ENCODE peak calls at places on chromosomes 1 and 21, in ten cellular contexts. V, F, S, G, K, M, B, R, Z and E are unnamed samples. For H3K36me3, the result is how much of the 10 kb centered on the place peaks cover.

GRCh38 chr1:9384751-9385245 is 92.1 kb downstream of the SPSB1 start:
- DNase-seq in B (peak), V (no peak), R (no peak), K (no peak), F (no peak), S (peak), G (no peak), M (no peak), Z (no peak), E (no peak)

GRCh38 chr1:230426246-230427101 is at the start of gene PGBD5:
- DNase-seq in F (peak), G (peak), R (peak), Z (no peak), K (no peak), B (peak), S (peak), M (peak), V (peak), E (peak)

GRCh38 chr21:20875741-20876140 is 122.5 kb upstream of the NCAM2 start:
- DNase-seq in S (no peak), G (no peak), K (no peak), M (no peak), R (no peak), F (no peak), Z (no peak), B (no peak), V (no peak), E (no peak)

GRCh38 chr1:50110084-50110615 is 1.4 kb downstream of the ELAVL4 start:
- DNase-seq in V (no peak), S (no peak), K (no peak), M (no peak), B (no peak), R (no peak), Z (no peak), F (no peak), G (no peak), E (no peak)

GRCh38 chr1:167171286-167171929 is 49.3 kb upstream of the POU2F1 start:
- DNase-seq in V (no peak), Z (no peak), G (no peak), B (no peak), S (no peak), M (no peak), R (no peak), K (no peak), F (no peak), E (no peak)

GRCh38 chr1:52037402-52037814 is 3.8 kb upstream of the KTI12 start:
- DNase-seq in V (peak), R (no peak), Z (no peak), S (peak), F (no peak), M (no peak), K (no peak), B (no peak), G (no peak), E (no peak)

GRCh38 chr1:29647581-29647980 is 411.3 kb downstream of the PTPRU start:
- DNase-seq in V (no peak), R (no peak), G (no peak), M (no peak), S (no peak), F (no peak), Z (no peak), B (no peak), K (no peak), E (no peak)

GRCh38 chr1:24878775-24879742 is 51.0 kb downstream of the RUNX3 start:
- DNase-seq in S (no peak), R (no peak), V (peak), G (no peak), B (no peak), Z (peak), K (no peak), F (peak), M (no peak), E (no peak)

GRCh38 chr1:234940841-234941240 is 187.8 kb downstream of the TOMM20 start:
- DNase-seq in R (no peak), F (no peak), K (no peak), G (no peak), M (no peak), B (no peak), S (no peak), Z (peak), V (no peak), E (no peak)

DNA sequence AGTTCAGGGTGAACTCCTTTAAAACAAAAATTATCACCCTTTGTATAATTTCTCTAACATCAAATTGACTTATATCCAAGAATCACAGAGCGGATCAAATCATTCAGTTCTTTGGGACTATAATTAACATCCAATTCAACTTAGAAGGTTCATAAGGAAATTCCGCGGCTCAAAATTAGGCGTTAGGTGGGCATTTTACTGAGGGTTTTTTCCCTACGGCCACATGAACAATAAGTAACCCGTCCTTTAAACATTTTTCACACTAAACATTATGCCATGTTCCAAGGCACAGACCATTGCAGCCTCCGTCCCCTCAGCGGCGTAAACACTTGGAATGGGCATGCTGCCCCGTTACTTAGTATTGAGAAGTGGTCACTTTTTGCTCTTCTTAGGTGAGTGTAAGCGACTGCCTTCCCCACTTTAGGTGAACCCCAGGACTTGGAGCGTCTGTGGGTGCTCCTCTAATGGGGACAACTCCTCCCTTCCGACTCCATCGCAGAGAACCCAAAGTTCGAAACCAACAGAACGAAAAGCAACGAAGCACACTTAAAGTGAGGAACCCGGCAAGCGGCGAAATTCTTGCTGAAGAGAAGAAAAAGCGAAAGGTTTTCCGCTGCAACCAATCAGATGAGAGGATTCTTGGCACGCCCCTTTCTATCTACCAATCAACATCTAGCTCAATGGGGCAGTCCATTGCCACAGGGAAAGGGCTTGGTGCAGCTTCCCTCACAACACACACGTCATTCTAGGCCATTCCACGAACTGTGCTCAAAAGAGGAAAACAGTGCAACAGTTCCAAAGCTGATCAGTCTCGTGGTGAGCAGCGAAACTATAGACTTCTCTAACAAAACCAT is 877 bp upstream of the SUCO start:
- DNase-seq in F (peak), S (peak), B (peak), R (peak), G (peak), M (peak), K (peak), Z (peak), V (peak), E (peak)
- TF ChIP-seq POLR2A in F (peak), S (peak), B (peak), R (peak), G (peak), M (peak), K (peak), Z (peak), V (peak), E (peak)

GRCh38 chr1:111739222-111739983 is at the start of gene INKA2:
- DNase-seq in G (peak), Z (peak), V (peak), M (peak), R (peak), F (peak), B (peak), K (peak), S (peak), E (peak)
- TF ChIP-seq POLR2AphosphoS5 in G (no peak), Z (no peak), V (peak), M (no peak), R (peak), F (peak), B (no peak), K (peak), S (peak), E (peak)

DNA sequence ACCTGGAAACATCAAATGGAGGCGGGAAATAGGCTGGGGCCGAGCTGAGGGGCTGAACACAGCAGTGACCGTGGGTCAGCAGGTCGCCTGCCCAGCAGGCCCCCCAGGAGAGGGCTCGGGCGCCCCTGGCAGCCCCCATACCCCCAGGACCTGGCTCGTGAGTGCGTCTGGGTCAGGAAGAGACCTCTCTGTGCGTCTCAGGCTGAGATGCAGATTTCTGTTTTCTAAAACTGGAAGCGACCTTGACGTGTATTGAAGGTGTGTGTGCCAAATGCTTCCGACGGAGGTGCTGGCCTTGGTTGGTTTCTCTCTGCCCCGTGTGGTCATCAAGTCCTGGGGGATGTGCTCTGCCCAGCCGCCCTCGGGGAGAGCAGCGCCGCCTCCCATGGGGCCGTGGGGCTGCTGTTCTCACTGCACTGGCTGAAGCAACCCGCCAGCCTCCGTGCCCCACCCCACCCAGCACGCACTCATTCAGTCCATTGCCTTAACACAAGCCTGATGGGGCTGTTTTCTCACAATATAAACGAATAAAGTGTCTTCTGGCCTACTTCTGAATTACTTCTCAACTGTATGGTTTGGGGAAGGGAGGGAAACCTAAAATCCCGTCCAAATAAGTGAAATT is 7.4 kb downstream of the PEX10 start:
- DNase-seq in M (no peak), B (no peak), S (no peak), G (no peak), Z (no peak), K (no peak), V (no peak), R (no peak), F (no peak), E (no peak)
- H3K36me3 ChIP-seq in M (under half), B (under half), S (under half), G (half or more), Z (half or more), K (under half), V (half or more), R (half or more), F (half or more), E (half or more)

DNA sequence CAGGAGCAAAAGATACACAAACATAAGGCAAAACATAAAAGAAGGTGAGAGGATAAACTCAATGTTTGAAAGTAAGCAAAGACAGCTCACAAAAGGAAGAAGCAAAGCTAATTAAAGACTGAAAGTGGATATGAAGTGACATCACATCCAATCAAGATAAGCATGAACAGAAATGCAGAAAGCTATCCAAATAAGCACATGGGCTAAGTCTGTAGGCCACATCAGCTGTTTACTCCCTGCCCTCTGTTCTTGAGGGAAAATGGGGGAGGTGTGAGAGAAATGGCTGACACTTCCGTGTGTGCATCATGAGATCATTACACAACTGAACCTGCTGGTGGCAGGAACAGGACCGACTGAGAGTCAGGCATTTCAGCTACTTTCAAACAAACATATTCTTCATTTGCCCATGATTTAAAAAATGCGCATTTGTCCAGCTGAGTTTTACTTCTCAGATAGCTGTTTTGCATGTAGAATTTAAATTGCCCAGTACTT is 27.3 kb upstream of the MAN1A2 start:
- DNase-seq in B (peak), G (peak), S (peak), R (no peak), Z (no peak), F (no peak), M (no peak), K (peak), V (peak), E (no peak)
- TF ChIP-seq POLR2A in B (no peak), G (no peak), S (no peak), R (no peak), Z (no peak), F (no peak), M (no peak), K (no peak), V (no peak), E (no peak)

GRCh38 chr1:67831850-67832513 is 1.3 kb downstream of the GNG12 start:
- DNase-seq in F (peak), M (peak), V (no peak), Z (peak), G (peak), R (no peak), B (peak), S (peak), K (peak), E (peak)
- TF ChIP-seq POLR2AphosphoS5 in F (peak), M (peak), V (no peak), Z (no peak), G (no peak), R (peak), B (peak), S (peak), K (peak), E (peak)